ENCODE peak calls at places on chromosomes 12 and 14, in eight cellular contexts. B, N, O, W, R, V, M and S are unnamed samples.

GRCh38 chr12:87845995-87846483 is 183.2 kb downstream of the C12orf50 start:
- DNase-seq in B (no peak), N (no peak), O (no peak), W (no peak), R (no peak), V (no peak), M (no peak), S (no peak)

GRCh38 chr12:1977588-1977987 is 26.7 kb downstream of the DCP1B start:
- DNase-seq in B (no peak), N (no peak), O (no peak), W (no peak), R (no peak), V (no peak), M (no peak), S (no peak)

GRCh38 chr14:54567224-54567633 is 301 bp downstream of the SAMD4A start:
- DNase-seq in B (peak), N (peak), O (no peak), W (peak), R (no peak), V (no peak), M (peak), S (no peak)

GRCh38 chr14:90188588-90188987 is 67.8 kb upstream of the PSMC1 start:
- DNase-seq in B (no peak), N (no peak), O (no peak), W (no peak), R (no peak), V (no peak), M (no peak), S (no peak)

GRCh38 chr14:20802341-20803084 is at the start of gene RNASE1:
- DNase-seq in B (no peak), N (no peak), O (peak), W (peak), R (peak), V (no peak), M (no peak), S (no peak)

GRCh38 chr12:12126551-12126950 is 55.8 kb downstream of the BCL2L14 start:
- DNase-seq in B (no peak), N (no peak), O (no peak), W (no peak), R (no peak), V (no peak), M (no peak), S (no peak)

GRCh38 chr14:99125616-99126431 is 146.2 kb downstream of the BCL11B start:
- DNase-seq in B (no peak), N (no peak), O (no peak), W (peak), R (no peak), V (no peak), M (no peak), S (no peak)

GRCh38 chr12:24045816-24046257 is 96.4 kb upstream of the SOX5 start:
- DNase-seq in B (no peak), N (peak), O (no peak), W (no peak), R (no peak), V (no peak), M (no peak), S (peak)

GRCh38 chr12:96197503-96198272 is 3.5 kb downstream of the ELK3 start:
- DNase-seq in B (no peak), N (peak), O (no peak), W (no peak), R (no peak), V (no peak), M (no peak), S (peak)

GRCh38 chr12:25730489-25731349 is 177.6 kb upstream of the LMNTD1 start:
- DNase-seq in B (no peak), N (no peak), O (no peak), W (no peak), R (no peak), V (no peak), M (no peak), S (no peak)

GRCh38 chr14:103288076-103288766 is 45.8 kb upstream of the EIF5 start:
- DNase-seq in B (no peak), N (no peak), O (no peak), W (no peak), R (no peak), V (no peak), M (no peak), S (no peak)

GRCh38 chr12:105256921-105257320 is 20.9 kb upstream of the APPL2 start:
- DNase-seq in B (no peak), N (peak), O (no peak), W (no peak), R (no peak), V (no peak), M (no peak), S (peak)

GRCh38 chr12:6786416-6787094 is 2.8 kb upstream of the CD4 start:
- DNase-seq in B (no peak), N (no peak), O (no peak), W (no peak), R (no peak), V (no peak), M (no peak), S (no peak)

GRCh38 chr12:81992461-81992860 is 233.3 kb upstream of the PPFIA2 start:
- DNase-seq in B (no peak), N (peak), O (no peak), W (peak), R (no peak), V (peak), M (no peak), S (no peak)

GRCh38 chr12:1847411-1847810 is 27.0 kb downstream of the LRTM2 start:
- DNase-seq in B (no peak), N (no peak), O (no peak), W (no peak), R (no peak), V (no peak), M (no peak), S (no peak)

GRCh38 chr12:27468241-27468640 is 21.7 kb downstream of the SMCO2 start:
- DNase-seq in B (no peak), N (no peak), O (no peak), W (no peak), R (no peak), V (no peak), M (no peak), S (peak)

GRCh38 chr14:39265032-39265431 is 31.3 kb downstream of the MIA2 start:
- DNase-seq in B (no peak), N (peak), O (no peak), W (no peak), R (no peak), V (no peak), M (no peak), S (peak)

GRCh38 chr14:93962701-93963601 is 13.4 kb downstream of the ASB2 start:
- DNase-seq in B (no peak), N (no peak), O (no peak), W (no peak), R (no peak), V (no peak), M (no peak), S (no peak)

GRCh38 chr12:95083938-95084337 is 10.5 kb upstream of the NR2C1 start:
- DNase-seq in B (peak), N (peak), O (no peak), W (no peak), R (no peak), V (no peak), M (no peak), S (peak)

GRCh38 chr14:95189400-95190162 is 32.3 kb upstream of the DICER1 start:
- DNase-seq in B (no peak), N (peak), O (no peak), W (no peak), R (no peak), V (no peak), M (no peak), S (peak)

GRCh38 chr12:19201653-19202052 is 72.1 kb downstream of the PLEKHA5 start:
- DNase-seq in B (no peak), N (no peak), O (no peak), W (no peak), R (no peak), V (no peak), M (no peak), S (peak)

GRCh38 chr12:114655934-114656697 is 27.9 kb downstream of the TBX3 start:
- DNase-seq in B (no peak), N (no peak), O (no peak), W (no peak), R (no peak), V (no peak), M (no peak), S (no peak)